ENCODE peak calls at places on chromosomes 12 and 14, in four cellular contexts. One of them, this sample, is unnamed.

GRCh38 chr12:108442077-108442476 is 73.0 kb upstream of the FICD start:
- DNase-seq in endothelial cell: peak; percentile 32
- DNase-seq in HFF-Myc: no peak
- DNase-seq in fibroblast of lung: no peak
- DNase-seq in this sample: peak; percentile 79

GRCh38 chr12:118052324-118053070 is 8.5 kb downstream of the WSB2 start:
- DNase-seq in fibroblast of lung: peak; percentile 98
- DNase-seq in endothelial cell: no peak
- DNase-seq in HFF-Myc: peak; percentile 96
- DNase-seq in this sample: peak; percentile 55

GRCh38 chr12:91940826-91941225 is 204.8 kb downstream of the BTG1 start:
- DNase-seq in fibroblast of lung: no peak
- DNase-seq in HFF-Myc: no peak
- DNase-seq in endothelial cell: no peak
- DNase-seq in this sample: no peak

GRCh38 chr12:51389302-51389999 is 1.8 kb downstream of the GALNT6 start:
- DNase-seq in endothelial cell: no peak
- DNase-seq in HFF-Myc: peak; percentile 54
- DNase-seq in fibroblast of lung: peak; percentile 96
- DNase-seq in this sample: no peak

GRCh38 chr14:65228436-65228835 is 126.1 kb upstream of the MAX start:
- DNase-seq in fibroblast of lung: no peak
- DNase-seq in HFF-Myc: no peak
- DNase-seq in endothelial cell: no peak
- DNase-seq in this sample: no peak

GRCh38 chr14:95110178-95110577 is 47.2 kb downstream of the DICER1 start:
- DNase-seq in fibroblast of lung: no peak
- DNase-seq in HFF-Myc: no peak
- DNase-seq in endothelial cell: no peak
- DNase-seq in this sample: no peak

GRCh38 chr14:105999361-106000028 is 473.1 kb downstream of the TMEM121 start:
- DNase-seq in fibroblast of lung: no peak
- DNase-seq in endothelial cell: no peak
- DNase-seq in HFF-Myc: no peak
- DNase-seq in this sample: no peak

GRCh38 chr12:75579552-75579951 is 68.1 kb upstream of the KRR1 start:
- DNase-seq in HFF-Myc: no peak
- DNase-seq in fibroblast of lung: no peak
- DNase-seq in endothelial cell: no peak
- DNase-seq in this sample: no peak

GRCh38 chr12:62537544-62537943 is 70.9 kb downstream of the MON2 start:
- DNase-seq in fibroblast of lung: peak; percentile 85
- DNase-seq in endothelial cell: no peak
- DNase-seq in HFF-Myc: no peak
- DNase-seq in this sample: no peak

GRCh38 chr14:34024768-34025144 is 73.9 kb upstream of the EGLN3 start:
- DNase-seq in HFF-Myc: no peak
- DNase-seq in fibroblast of lung: no peak
- DNase-seq in endothelial cell: no peak
- DNase-seq in this sample: no peak

GRCh38 chr12:22628228-22628627 is 3.3 kb downstream of the ETNK1 start:
- DNase-seq in HFF-Myc: no peak
- DNase-seq in fibroblast of lung: peak; percentile 18
- DNase-seq in endothelial cell: no peak
- DNase-seq in this sample: no peak

GRCh38 chr12:62917939-62918338 is 17.0 kb downstream of the PPM1H start:
- DNase-seq in HFF-Myc: no peak
- DNase-seq in fibroblast of lung: peak; percentile 25
- DNase-seq in endothelial cell: no peak
- DNase-seq in this sample: no peak

GRCh38 chr12:129202109-129202814 is 349.0 kb downstream of the GLT1D1 start:
- DNase-seq in HFF-Myc: no peak
- DNase-seq in endothelial cell: no peak
- DNase-seq in fibroblast of lung: no peak
- DNase-seq in this sample: no peak

GRCh38 chr12:111488271-111488670 is 82.5 kb downstream of the SH2B3 start:
- DNase-seq in endothelial cell: no peak
- DNase-seq in fibroblast of lung: peak; percentile 28
- DNase-seq in HFF-Myc: no peak
- DNase-seq in this sample: no peak

GRCh38 chr12:105226219-105226618 is 9.8 kb downstream of the APPL2 start:
- DNase-seq in HFF-Myc: peak; percentile 83
- DNase-seq in fibroblast of lung: peak; percentile 94
- DNase-seq in endothelial cell: no peak
- DNase-seq in this sample: no peak

GRCh38 chr14:94941311-94941710 is 171.4 kb upstream of the GSC start:
- DNase-seq in HFF-Myc: no peak
- DNase-seq in endothelial cell: no peak
- DNase-seq in fibroblast of lung: no peak
- DNase-seq in this sample: no peak

GRCh38 chr12:13698001-13698400 is 283.4 kb downstream of the GRIN2B start:
- DNase-seq in HFF-Myc: no peak
- DNase-seq in endothelial cell: no peak
- DNase-seq in fibroblast of lung: no peak
- DNase-seq in this sample: no peak

GRCh38 chr14:21229821-21230220 is 39.4 kb downstream of the HNRNPC start:
- DNase-seq in fibroblast of lung: no peak
- DNase-seq in HFF-Myc: no peak
- DNase-seq in endothelial cell: no peak
- DNase-seq in this sample: no peak

GRCh38 chr12:101564912-101565311 is 29.9 kb upstream of the MYBPC1 start:
- DNase-seq in fibroblast of lung: no peak
- DNase-seq in endothelial cell: no peak
- DNase-seq in HFF-Myc: no peak
- DNase-seq in this sample: no peak

GRCh38 chr12:111404362-111405148 is 1.2 kb upstream of the SH2B3 start:
- DNase-seq in HFF-Myc: no peak
- DNase-seq in fibroblast of lung: peak; percentile 19
- DNase-seq in endothelial cell: peak; percentile 72
- DNase-seq in this sample: no peak

GRCh38 chr12:58888131-58888783 is 32.0 kb downstream of the LRIG3 start:
- DNase-seq in endothelial cell: no peak
- DNase-seq in HFF-Myc: no peak
- DNase-seq in fibroblast of lung: peak; percentile 80
- DNase-seq in this sample: peak; percentile 26

GRCh38 chr12:55720071-55720564 is at the start of gene RDH5:
- DNase-seq in HFF-Myc: no peak
- DNase-seq in fibroblast of lung: peak; percentile 79
- DNase-seq in endothelial cell: no peak
- DNase-seq in this sample: no peak

GRCh38 chr14:71362920-71363584 is 455.8 kb downstream of the PCNX1 start:
- DNase-seq in fibroblast of lung: peak; percentile 88
- DNase-seq in endothelial cell: no peak
- DNase-seq in HFF-Myc: no peak
- DNase-seq in this sample: no peak

GRCh38 chr14:88195676-88196075 is 127.4 kb downstream of the KCNK10 start:
- DNase-seq in HFF-Myc: no peak
- DNase-seq in endothelial cell: no peak
- DNase-seq in fibroblast of lung: no peak
- DNase-seq in this sample: no peak

GRCh38 chr14:104335611-104336010 is 197.2 kb downstream of the KIF26A start:
- DNase-seq in HFF-Myc: no peak
- DNase-seq in endothelial cell: no peak
- DNase-seq in fibroblast of lung: no peak
- DNase-seq in this sample: no peak

GRCh38 chr14:51733147-51733546 is 81.4 kb downstream of the FRMD6 start:
- DNase-seq in fibroblast of lung: no peak
- DNase-seq in HFF-Myc: no peak
- DNase-seq in endothelial cell: no peak
- DNase-seq in this sample: no peak

GRCh38 chr12:47085815-47086252 is 6.1 kb upstream of the AMIGO2 start:
- DNase-seq in endothelial cell: no peak
- DNase-seq in fibroblast of lung: peak; percentile 39
- DNase-seq in HFF-Myc: no peak
- DNase-seq in this sample: no peak

GRCh38 chr12:2752676-2753371 is 41.9 kb upstream of the FKBP4 start:
- DNase-seq in HFF-Myc: peak; percentile 36
- DNase-seq in endothelial cell: peak; percentile 88
- DNase-seq in fibroblast of lung: peak; percentile 60
- DNase-seq in this sample: peak; percentile 91

GRCh38 chr12:55515696-55516095 is 23.5 kb downstream of the OR6C68 start:
- DNase-seq in endothelial cell: no peak
- DNase-seq in fibroblast of lung: no peak
- DNase-seq in HFF-Myc: no peak
- DNase-seq in this sample: no peak

GRCh38 chr12:92784795-92785562 is 82.2 kb downstream of the PLEKHG7 start:
- DNase-seq in fibroblast of lung: peak; percentile 84
- DNase-seq in HFF-Myc: peak; percentile 80
- DNase-seq in endothelial cell: peak; percentile 25
- DNase-seq in this sample: peak; percentile 76

GRCh38 chr14:35362911-35363374 is 41.6 kb downstream of the NFKBIA start:
- DNase-seq in fibroblast of lung: peak; percentile 66
- DNase-seq in endothelial cell: no peak
- DNase-seq in HFF-Myc: no peak
- DNase-seq in this sample: no peak

GRCh38 chr12:110638792-110639191 is 24.9 kb downstream of the TCTN1 start:
- DNase-seq in fibroblast of lung: peak; percentile 24
- DNase-seq in endothelial cell: no peak
- DNase-seq in HFF-Myc: no peak
- DNase-seq in this sample: no peak

GRCh38 chr14:23865502-23865901 is 88.1 kb upstream of the DHRS4 start:
- DNase-seq in endothelial cell: no peak
- DNase-seq in HFF-Myc: no peak
- DNase-seq in fibroblast of lung: no peak
- DNase-seq in this sample: no peak

GRCh38 chr12:17372508-17372907 is 717.5 kb downstream of the RERGL start:
- DNase-seq in fibroblast of lung: no peak
- DNase-seq in endothelial cell: no peak
- DNase-seq in HFF-Myc: no peak
- DNase-seq in this sample: no peak

GRCh38 chr14:50338547-50338946 is 26.4 kb downstream of the DMAC2L start:
- DNase-seq in HFF-Myc: no peak
- DNase-seq in fibroblast of lung: no peak
- DNase-seq in endothelial cell: no peak
- DNase-seq in this sample: no peak

GRCh38 chr12:89439946-89440345 is 84.7 kb downstream of the GALNT4 start:
- DNase-seq in fibroblast of lung: peak; percentile 38
- DNase-seq in HFF-Myc: no peak
- DNase-seq in endothelial cell: no peak
- DNase-seq in this sample: no peak

This sample was measured in iPS-NIHi11.